ENCODE peak calls at places on chromosomes 5 and 9, in seven cellular contexts. T is C1 segment of cervical spinal cord; U is HuH-7; N is sciatic nerve; B is HTR-8/SVneo; S is stimulated activated CD8-positive, alpha-beta memory T cell treated with anti-CD3 and anti-CD28 coated beads, Interleukin-15, amount 100 ng/mL, for 4 hours; E is AG08395. Q is an unnamed sample.

GRCh38 chr5:172234031-172234430 is 40.1 kb downstream of the EFCAB9 start:
- DNase-seq in T (peak; percentile 68), U (no peak), N (no peak), B (no peak), S (no peak), E (no peak), Q (no peak)

GRCh38 chr5:162119801-162120200 is 52.2 kb downstream of the GABRG2 start:
- DNase-seq in T (no peak), U (no peak), N (no peak), B (no peak), S (no peak), E (no peak), Q (no peak)

GRCh38 chr9:3857673-3858072 is 331.9 kb upstream of the RFX3 start:
- DNase-seq in T (no peak), U (no peak), N (no peak), B (no peak), S (no peak), E (peak; percentile 39), Q (no peak)

GRCh38 chr5:99605904-99606303 is 677.1 kb upstream of the CHD1 start:
- DNase-seq in T (no peak), U (no peak), N (no peak), B (no peak), S (no peak), E (no peak), Q (no peak)

GRCh38 chr9:37197158-37198033 is 77.0 kb downstream of the ZCCHC7 start:
- DNase-seq in T (no peak), U (peak; percentile 18), N (no peak), B (no peak), S (no peak), E (no peak), Q (no peak)

GRCh38 chr9:131529597-131530545 is 1.2 kb downstream of the UCK1 start:
- DNase-seq in T (no peak), U (peak; percentile 22), N (no peak), B (no peak), S (no peak), E (no peak), Q (no peak)

GRCh38 chr5:140549237-140550144 is 2.0 kb downstream of the EIF4EBP3 start:
- DNase-seq in T (no peak), U (no peak), N (no peak), B (no peak), S (no peak), E (peak; percentile 16), Q (no peak)

GRCh38 chr5:180084638-180085561 is 13.3 kb upstream of the RNF130 start:
- DNase-seq in T (no peak), U (no peak), N (no peak), B (no peak), S (no peak), E (no peak), Q (no peak)

GRCh38 chr5:68245325-68245724 is 29.8 kb downstream of the PIK3R1 start:
- DNase-seq in T (no peak), U (no peak), N (no peak), B (no peak), S (no peak), E (peak; percentile 15), Q (no peak)

GRCh38 chr5:6190838-6191237 is 187.5 kb downstream of the MED10 start:
- DNase-seq in T (no peak), U (no peak), N (no peak), B (no peak), S (no peak), E (no peak), Q (no peak)

GRCh38 chr5:139557811-139558210 is 3.3 kb upstream of the UBE2D2 start:
- DNase-seq in T (no peak), U (no peak), N (no peak), B (no peak), S (no peak), E (no peak), Q (no peak)